ENCODE peak calls at places on chromosomes 13 and 19, in five cellular contexts. R is body of pancreas, B is sigmoid colon, V is ascending aorta, L is HFFc6. D is an unnamed sample.

GRCh38 chr13:94080527-94080926 is 399.0 kb downstream of the DCT start:
- DNase-seq in V (no peak), R (no peak), L (no peak), B (no peak), D (no peak)

GRCh38 chr13:75219479-75220237 is 262.3 kb downstream of the TBC1D4 start:
- DNase-seq in L (peak; percentile 61), B (peak; percentile 87), V (no peak), R (peak; percentile 77), D (peak; percentile 93)

GRCh38 chr13:113317031-113317430 is 20.0 kb downstream of the LAMP1 start:
- DNase-seq in V (no peak), B (no peak), L (no peak), R (no peak), D (no peak)

GRCh38 chr13:75263741-75264407 is 218.1 kb downstream of the TBC1D4 start:
- DNase-seq in R (no peak), L (peak; percentile 60), V (no peak), B (no peak), D (no peak)

GRCh38 chr19:39397360-39398296 is 6.5 kb downstream of the MED29 start:
- DNase-seq in V (peak; percentile 50), L (peak; percentile 66), R (peak; percentile 92), B (peak; percentile 96), D (peak; percentile 98)

GRCh38 chr19:33298146-33298911 is 4.0 kb downstream of the CEBPA start:
- DNase-seq in R (no peak), B (peak; percentile 62), V (no peak), L (no peak), D (peak; percentile 58)

GRCh38 chr13:75359266-75359665 is 122.7 kb downstream of the TBC1D4 start:
- DNase-seq in B (no peak), L (peak; percentile 93), R (no peak), V (no peak), D (no peak)

GRCh38 chr19:46631481-46631880 is 4.5 kb downstream of the GNG8 start:
- DNase-seq in L (peak; percentile 72), V (no peak), B (peak; percentile 88), R (no peak), D (no peak)

GRCh38 chr13:27425151-27425917 is 915 bp downstream of the GTF3A start:
- DNase-seq in L (no peak), R (no peak), B (no peak), V (no peak), D (no peak)

GRCh38 chr13:32039488-32040013 is 8.0 kb downstream of the FRY start:
- DNase-seq in B (no peak), L (no peak), V (no peak), R (no peak), D (no peak)

GRCh38 chr19:10861118-10861651 is 10.2 kb upstream of the CARM1 start:
- DNase-seq in V (no peak), B (no peak), R (peak; percentile 31), L (no peak), D (no peak)

GRCh38 chr13:99320693-99321481 is 13.7 kb upstream of the GPR183 start:
- DNase-seq in L (peak; percentile 91), B (no peak), R (no peak), V (no peak), D (no peak)

GRCh38 chr19:47049307-47049700 is 880 bp upstream of the TMEM160 start:
- DNase-seq in B (no peak), L (peak; percentile 72), R (no peak), V (no peak), D (no peak)

GRCh38 chr13:30738526-30738925 is 3.2 kb downstream of the ALOX5AP start:
- DNase-seq in R (no peak), L (no peak), V (no peak), B (no peak), D (no peak)

GRCh38 chr13:48258002-48258401 is 25.0 kb downstream of the ITM2B start:
- DNase-seq in L (no peak), R (no peak), V (no peak), B (no peak), D (no peak)

GRCh38 chr19:47445527-47445926 is 26.2 kb downstream of the SLC8A2 start:
- DNase-seq in B (no peak), V (no peak), R (no peak), L (no peak), D (no peak)

GRCh38 chr13:25329706-25330105 is 28.3 kb downstream of the NUP58 start:
- DNase-seq in L (peak; percentile 17), B (no peak), R (no peak), V (no peak), D (no peak)

GRCh38 chr19:43503501-43504425 is 783 bp downstream of the PHLDB3 start:
- DNase-seq in R (peak; percentile 99), B (peak; percentile 98), V (peak; percentile 90), L (peak; percentile 70), D (peak; percentile 99)
- TF ChIP-seq CTCF in R (no peak), B (no peak), V (peak; percentile 17), L (no peak), D (peak; percentile 33)

DNA sequence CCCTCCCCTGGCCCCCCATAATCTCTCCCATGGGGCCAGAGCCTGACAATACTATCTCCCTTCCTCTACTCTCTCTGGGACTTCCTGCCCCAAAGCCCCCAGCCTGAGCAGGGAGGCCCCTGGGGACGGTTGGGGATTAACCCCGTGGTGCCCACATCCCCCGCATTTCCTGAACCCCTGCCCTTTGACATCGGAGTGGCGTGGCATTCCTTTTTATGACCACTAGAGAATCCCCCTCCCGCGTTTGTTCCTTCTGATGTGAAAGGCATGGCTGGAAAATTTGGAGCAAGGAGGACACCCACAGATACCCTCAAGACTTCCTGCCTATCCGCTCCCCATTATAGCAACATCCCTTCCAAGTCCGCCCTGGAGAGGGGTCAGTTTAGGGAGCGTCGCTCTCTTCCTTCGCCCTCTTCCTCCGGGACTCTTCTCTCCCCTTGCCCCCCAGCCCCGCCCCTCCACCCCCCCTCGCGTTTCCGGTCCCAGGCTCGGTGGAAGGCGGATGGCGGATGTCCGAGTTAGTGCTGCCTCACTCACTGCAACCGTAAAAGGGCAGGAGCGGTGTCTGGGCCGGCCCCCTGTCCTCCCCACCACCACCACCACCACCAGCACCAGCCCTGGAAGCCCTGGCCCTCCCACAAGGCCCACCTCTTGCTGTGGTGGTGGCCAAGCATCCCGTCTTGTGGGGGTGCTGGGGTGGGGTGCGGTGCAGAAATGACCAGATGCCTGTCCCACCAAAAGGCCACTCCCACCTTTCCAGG is 1.8 kb downstream of the VASP start:
- DNase-seq in B (peak; percentile 96), L (peak; percentile 57), R (peak; percentile 72), V (peak; percentile 53), D (peak; percentile 95)
- TF ChIP-seq CTCF in B (no peak), L (peak; percentile 26), R (no peak), V (no peak), D (no peak)

GRCh38 chr19:3175761-3176714 is 2.5 kb upstream of the S1PR4 start:
- DNase-seq in V (no peak), R (peak; percentile 71), B (no peak), L (peak; percentile 71), D (no peak)
- TF ChIP-seq CTCF in V (no peak), R (no peak), B (no peak), L (no peak), D (no peak)

GRCh38 chr13:69565334-69565733 is 542.3 kb upstream of the ATXN8OS start:
- DNase-seq in B (no peak), V (no peak), R (no peak), L (peak; percentile 0), D (no peak)
- TF ChIP-seq CTCF in B (no peak), V (no peak), R (peak; percentile 20), L (peak; percentile 33), D (no peak)

DNA sequence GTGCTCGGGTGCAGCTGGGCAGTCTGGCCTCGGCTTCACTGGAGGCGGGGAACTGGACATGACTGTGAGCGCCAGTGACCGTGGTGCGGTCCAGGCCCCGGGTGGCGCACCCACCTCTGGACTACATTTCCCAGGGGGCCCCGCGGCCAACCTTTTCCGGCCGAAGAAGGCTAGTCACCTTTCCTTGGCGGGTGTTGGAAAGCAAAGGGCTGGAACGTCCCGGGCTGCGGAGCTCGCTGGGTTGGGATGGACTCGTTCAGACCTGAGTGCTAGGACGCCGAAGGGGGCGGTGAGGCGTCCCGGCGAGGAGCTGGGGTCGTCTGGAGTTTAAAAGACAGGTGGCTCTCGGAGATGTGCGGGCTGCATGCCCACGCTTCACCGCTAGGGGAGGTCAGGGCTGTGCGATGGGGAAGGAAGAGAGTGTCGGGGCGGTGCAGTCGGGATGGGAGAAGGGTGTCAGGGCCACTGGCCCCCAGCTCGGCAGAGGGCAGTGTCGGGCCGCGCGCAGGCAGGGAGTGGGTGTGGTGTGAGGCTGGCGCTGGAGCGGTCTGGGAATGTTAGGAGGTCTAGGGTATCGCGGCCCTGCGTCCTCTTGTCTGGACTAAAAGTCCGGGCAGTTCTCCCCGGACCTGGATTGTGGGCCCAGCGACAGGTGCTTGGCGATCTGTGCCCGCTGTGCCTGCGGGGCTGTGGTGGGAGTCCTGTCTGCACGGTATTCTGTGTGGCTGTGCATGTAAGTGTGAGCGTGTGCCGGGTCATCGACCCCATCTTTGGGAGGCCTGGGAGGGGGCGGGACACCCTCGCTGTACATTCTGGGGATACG is 57.1 kb downstream of the ZNF568 start:
- DNase-seq in R (peak; percentile 85), V (peak; percentile 30), B (peak; percentile 92), L (peak; percentile 47), D (peak; percentile 94)
- TF ChIP-seq CTCF in R (peak; percentile 92), V (peak; percentile 94), B (peak; percentile 95), L (peak; percentile 71), D (peak; percentile 97)

GRCh38 chr19:28703400-28703956 is 509.5 kb downstream of the UQCRFS1 start:
- DNase-seq in R (no peak), L (no peak), B (no peak), V (no peak), D (no peak)

GRCh38 chr19:28701491-28701890 is 511.5 kb downstream of the UQCRFS1 start:
- DNase-seq in V (no peak), R (no peak), B (no peak), L (peak; percentile 31), D (no peak)

GRCh38 chr19:28700176-28700575 is 512.8 kb downstream of the UQCRFS1 start:
- DNase-seq in L (no peak), B (no peak), R (no peak), V (no peak), D (no peak)

GRCh38 chr19:28706693-28707092 is 506.3 kb downstream of the UQCRFS1 start:
- DNase-seq in B (no peak), L (no peak), V (no peak), R (no peak), D (no peak)

GRCh38 chr19:28705008-28705407 is 507.9 kb downstream of the UQCRFS1 start:
- DNase-seq in V (no peak), B (no peak), L (peak; percentile 83), R (peak; percentile 17), D (no peak)
- TF ChIP-seq CTCF in V (no peak), B (no peak), L (peak; percentile 66), R (peak; percentile 40), D (no peak)